ENCODE peak calls at places on chromosomes 13 and 19, in ten cellular contexts. One of them, this sample, is unnamed.

GRCh38 chr13:76813874-76814273 is 72.3 kb downstream of the KCTD12 start:
- DNase-seq in amygdala: no peak
- DNase-seq in DMS153: no peak
- DNase-seq in SK-N-DZ: no peak
- DNase-seq in lung microvascular endothelial cell: peak; percentile 47
- DNase-seq in NCI-H1436 treated with DMSO at 0.1 percent for 48 hours: no peak
- DNase-seq in dermis microvascular lymphatic vessel endothelial cell: no peak
- DNase-seq in AML-193: peak; percentile 12
- DNase-seq in GM12891: no peak
- DNase-seq in HTR-8/SVneo: no peak
- DNase-seq in this sample: peak; percentile 27

GRCh38 chr19:30719189-30719990 is 347.2 kb downstream of the ZNF536 start:
- DNase-seq in AML-193: no peak
- DNase-seq in SK-N-DZ: no peak
- DNase-seq in amygdala: no peak
- DNase-seq in DMS153: no peak
- DNase-seq in HTR-8/SVneo: no peak
- DNase-seq in dermis microvascular lymphatic vessel endothelial cell: peak; percentile 23
- DNase-seq in GM12891: peak; percentile 39
- DNase-seq in NCI-H1436 treated with DMSO at 0.1 percent for 48 hours: no peak
- DNase-seq in lung microvascular endothelial cell: peak; percentile 77
- DNase-seq in this sample: no peak

GRCh38 chr19:55597493-55597892 is 1.8 kb downstream of the FIZ1 start:
- DNase-seq in HTR-8/SVneo: no peak
- DNase-seq in amygdala: no peak
- DNase-seq in NCI-H1436 treated with DMSO at 0.1 percent for 48 hours: no peak
- DNase-seq in DMS153: no peak
- DNase-seq in AML-193: no peak
- DNase-seq in lung microvascular endothelial cell: no peak
- DNase-seq in SK-N-DZ: no peak
- DNase-seq in GM12891: no peak
- DNase-seq in dermis microvascular lymphatic vessel endothelial cell: no peak
- DNase-seq in this sample: no peak

GRCh38 chr19:367963-368623 is 23.5 kb upstream of the MIER2 start:
- DNase-seq in SK-N-DZ: no peak
- DNase-seq in DMS153: no peak
- DNase-seq in NCI-H1436 treated with DMSO at 0.1 percent for 48 hours: no peak
- DNase-seq in lung microvascular endothelial cell: no peak
- DNase-seq in GM12891: no peak
- DNase-seq in dermis microvascular lymphatic vessel endothelial cell: no peak
- DNase-seq in amygdala: no peak
- DNase-seq in HTR-8/SVneo: no peak
- DNase-seq in AML-193: no peak
- DNase-seq in this sample: no peak

GRCh38 chr19:55340144-55340783 is 588 bp downstream of the KMT5C start:
- DNase-seq in AML-193: no peak
- DNase-seq in GM12891: no peak
- DNase-seq in HTR-8/SVneo: no peak
- DNase-seq in NCI-H1436 treated with DMSO at 0.1 percent for 48 hours: no peak
- DNase-seq in amygdala: no peak
- DNase-seq in dermis microvascular lymphatic vessel endothelial cell: no peak
- DNase-seq in lung microvascular endothelial cell: no peak
- DNase-seq in DMS153: no peak
- DNase-seq in SK-N-DZ: no peak
- DNase-seq in this sample: no peak

GRCh38 chr19:11034449-11035213 is 54.6 kb upstream of the LDLR start:
- DNase-seq in lung microvascular endothelial cell: no peak
- DNase-seq in DMS153: no peak
- DNase-seq in HTR-8/SVneo: no peak
- DNase-seq in SK-N-DZ: no peak
- DNase-seq in GM12891: no peak
- DNase-seq in NCI-H1436 treated with DMSO at 0.1 percent for 48 hours: no peak
- DNase-seq in amygdala: no peak
- DNase-seq in AML-193: no peak
- DNase-seq in dermis microvascular lymphatic vessel endothelial cell: no peak
- DNase-seq in this sample: no peak

GRCh38 chr13:101451641-101452040 is 834 bp upstream of the ITGBL1 start:
- DNase-seq in lung microvascular endothelial cell: no peak
- DNase-seq in amygdala: no peak
- DNase-seq in GM12891: no peak
- DNase-seq in SK-N-DZ: no peak
- DNase-seq in DMS153: no peak
- DNase-seq in HTR-8/SVneo: no peak
- DNase-seq in NCI-H1436 treated with DMSO at 0.1 percent for 48 hours: no peak
- DNase-seq in dermis microvascular lymphatic vessel endothelial cell: no peak
- DNase-seq in AML-193: no peak
- DNase-seq in this sample: no peak

GRCh38 chr13:91383836-91384235 is 14.6 kb upstream of the GPC5 start:
- DNase-seq in lung microvascular endothelial cell: no peak
- DNase-seq in DMS153: no peak
- DNase-seq in dermis microvascular lymphatic vessel endothelial cell: no peak
- DNase-seq in NCI-H1436 treated with DMSO at 0.1 percent for 48 hours: no peak
- DNase-seq in amygdala: no peak
- DNase-seq in AML-193: no peak
- DNase-seq in HTR-8/SVneo: no peak
- DNase-seq in SK-N-DZ: no peak
- DNase-seq in GM12891: no peak
- DNase-seq in this sample: no peak

GRCh38 chr19:44875666-44876418 is 15.2 kb upstream of the TOMM40 start:
- DNase-seq in SK-N-DZ: no peak
- DNase-seq in AML-193: no peak
- DNase-seq in NCI-H1436 treated with DMSO at 0.1 percent for 48 hours: no peak
- DNase-seq in dermis microvascular lymphatic vessel endothelial cell: no peak
- DNase-seq in amygdala: no peak
- DNase-seq in HTR-8/SVneo: peak; percentile 34
- DNase-seq in DMS153: no peak
- DNase-seq in GM12891: no peak
- DNase-seq in lung microvascular endothelial cell: peak; percentile 49
- DNase-seq in this sample: no peak

GRCh38 chr13:49292742-49293498 is 45.2 kb downstream of the CDADC1 start:
- DNase-seq in AML-193: no peak
- DNase-seq in DMS153: peak; percentile 52
- DNase-seq in NCI-H1436 treated with DMSO at 0.1 percent for 48 hours: no peak
- DNase-seq in SK-N-DZ: peak; percentile 18
- DNase-seq in lung microvascular endothelial cell: peak; percentile 89
- DNase-seq in GM12891: no peak
- DNase-seq in HTR-8/SVneo: no peak
- DNase-seq in amygdala: no peak
- DNase-seq in dermis microvascular lymphatic vessel endothelial cell: peak; percentile 67
- DNase-seq in this sample: no peak

GRCh38 chr19:2315818-2316353 is 7.9 kb upstream of the LINGO3 start:
- DNase-seq in NCI-H1436 treated with DMSO at 0.1 percent for 48 hours: no peak
- DNase-seq in GM12891: no peak
- DNase-seq in amygdala: peak; percentile 39
- DNase-seq in dermis microvascular lymphatic vessel endothelial cell: peak; percentile 32
- DNase-seq in HTR-8/SVneo: peak; percentile 49
- DNase-seq in lung microvascular endothelial cell: peak; percentile 77
- DNase-seq in DMS153: no peak
- DNase-seq in AML-193: peak; percentile 96
- DNase-seq in SK-N-DZ: peak; percentile 69
- DNase-seq in this sample: no peak

GRCh38 chr19:10291554-10292205 is 1.9 kb downstream of the ICAM5 start:
- DNase-seq in AML-193: no peak
- DNase-seq in DMS153: no peak
- DNase-seq in lung microvascular endothelial cell: no peak
- DNase-seq in amygdala: no peak
- DNase-seq in SK-N-DZ: no peak
- DNase-seq in GM12891: no peak
- DNase-seq in HTR-8/SVneo: no peak
- DNase-seq in dermis microvascular lymphatic vessel endothelial cell: no peak
- DNase-seq in NCI-H1436 treated with DMSO at 0.1 percent for 48 hours: no peak
- DNase-seq in this sample: peak; percentile 27

GRCh38 chr19:49205114-49205513 is 47.5 kb downstream of the TRPM4 start:
- DNase-seq in GM12891: no peak
- DNase-seq in HTR-8/SVneo: no peak
- DNase-seq in DMS153: no peak
- DNase-seq in amygdala: no peak
- DNase-seq in dermis microvascular lymphatic vessel endothelial cell: no peak
- DNase-seq in SK-N-DZ: no peak
- DNase-seq in NCI-H1436 treated with DMSO at 0.1 percent for 48 hours: no peak
- DNase-seq in AML-193: peak; percentile 57
- DNase-seq in lung microvascular endothelial cell: no peak
- DNase-seq in this sample: no peak

GRCh38 chr19:2612619-2613249 is 89.8 kb downstream of the GNG7 start:
- DNase-seq in dermis microvascular lymphatic vessel endothelial cell: no peak
- DNase-seq in NCI-H1436 treated with DMSO at 0.1 percent for 48 hours: no peak
- DNase-seq in AML-193: no peak
- DNase-seq in amygdala: no peak
- DNase-seq in GM12891: no peak
- DNase-seq in lung microvascular endothelial cell: no peak
- DNase-seq in HTR-8/SVneo: no peak
- DNase-seq in DMS153: no peak
- DNase-seq in SK-N-DZ: no peak
- DNase-seq in this sample: no peak

GRCh38 chr13:20446405-20446804 is 79.3 kb downstream of the CRYL1 start:
- DNase-seq in DMS153: no peak
- DNase-seq in AML-193: no peak
- DNase-seq in amygdala: no peak
- DNase-seq in HTR-8/SVneo: no peak
- DNase-seq in SK-N-DZ: no peak
- DNase-seq in NCI-H1436 treated with DMSO at 0.1 percent for 48 hours: no peak
- DNase-seq in lung microvascular endothelial cell: no peak
- DNase-seq in GM12891: no peak
- DNase-seq in dermis microvascular lymphatic vessel endothelial cell: no peak
- DNase-seq in this sample: no peak

GRCh38 chr13:29849731-29850212 is 645 bp downstream of the UBL3 start:
- DNase-seq in DMS153: peak; percentile 46
- DNase-seq in HTR-8/SVneo: no peak
- DNase-seq in dermis microvascular lymphatic vessel endothelial cell: no peak
- DNase-seq in lung microvascular endothelial cell: peak; percentile 67
- DNase-seq in AML-193: peak; percentile 31
- DNase-seq in amygdala: no peak
- DNase-seq in NCI-H1436 treated with DMSO at 0.1 percent for 48 hours: no peak
- DNase-seq in GM12891: peak; percentile 13
- DNase-seq in SK-N-DZ: peak; percentile 59
- DNase-seq in this sample: peak; percentile 64

GRCh38 chr19:15304140-15304705 is 28.1 kb downstream of the BRD4 start:
- DNase-seq in SK-N-DZ: no peak
- DNase-seq in GM12891: no peak
- DNase-seq in lung microvascular endothelial cell: no peak
- DNase-seq in amygdala: no peak
- DNase-seq in NCI-H1436 treated with DMSO at 0.1 percent for 48 hours: no peak
- DNase-seq in AML-193: no peak
- DNase-seq in dermis microvascular lymphatic vessel endothelial cell: no peak
- DNase-seq in DMS153: no peak
- DNase-seq in HTR-8/SVneo: no peak
- DNase-seq in this sample: no peak

GRCh38 chr13:48144413-48145035 is 49.6 kb upstream of the MED4 start:
- DNase-seq in amygdala: no peak
- DNase-seq in GM12891: no peak
- DNase-seq in SK-N-DZ: no peak
- DNase-seq in AML-193: peak; percentile 95
- DNase-seq in NCI-H1436 treated with DMSO at 0.1 percent for 48 hours: no peak
- DNase-seq in DMS153: no peak
- DNase-seq in dermis microvascular lymphatic vessel endothelial cell: no peak
- DNase-seq in HTR-8/SVneo: no peak
- DNase-seq in lung microvascular endothelial cell: peak; percentile 61
- DNase-seq in this sample: no peak

This sample was measured in MCF 10A.